ENCODE peak calls at places on chromosomes 1 and 21, in nine cellular contexts. One of them, this sample, is unnamed.

GRCh38 chr1:176843352-176844297 is 320.9 kb downstream of the ASTN1 start:
- DNase-seq in germinal center: no peak
- DNase-seq in H7: peak
- DNase-seq in SHP77: peak
- DNase-seq in ELR: peak
- DNase-seq in LHCN-M2: peak
- DNase-seq in stimulated activated CD8-positive, alpha-beta memory T cell treated with anti-CD3 and anti-CD28 coated beads, Interleukin-4, amount 100 ng/mL, for 48 hours: no peak
- DNase-seq in M059J: peak
- DNase-seq in GDM1: no peak
- DNase-seq in this sample: peak

GRCh38 chr1:110067429-110067956 is 3.0 kb downstream of the ALX3 start:
- DNase-seq in germinal center: no peak
- DNase-seq in H7: peak
- DNase-seq in SHP77: no peak
- DNase-seq in ELR: no peak
- DNase-seq in LHCN-M2: no peak
- DNase-seq in stimulated activated CD8-positive, alpha-beta memory T cell treated with anti-CD3 and anti-CD28 coated beads, Interleukin-4, amount 100 ng/mL, for 48 hours: no peak
- DNase-seq in M059J: no peak
- DNase-seq in GDM1: no peak
- DNase-seq in this sample: no peak

GRCh38 chr1:165315481-165315880 is 41.0 kb downstream of the LMX1A start:
- DNase-seq in germinal center: no peak
- DNase-seq in H7: no peak
- DNase-seq in SHP77: no peak
- DNase-seq in ELR: no peak
- DNase-seq in LHCN-M2: no peak
- DNase-seq in stimulated activated CD8-positive, alpha-beta memory T cell treated with anti-CD3 and anti-CD28 coated beads, Interleukin-4, amount 100 ng/mL, for 48 hours: no peak
- DNase-seq in M059J: no peak
- DNase-seq in GDM1: no peak
- DNase-seq in this sample: no peak

GRCh38 chr1:6582370-6582769 is 2.6 kb downstream of the ZBTB48 start:
- DNase-seq in germinal center: no peak
- DNase-seq in H7: no peak
- DNase-seq in SHP77: no peak
- DNase-seq in ELR: no peak
- DNase-seq in LHCN-M2: no peak
- DNase-seq in stimulated activated CD8-positive, alpha-beta memory T cell treated with anti-CD3 and anti-CD28 coated beads, Interleukin-4, amount 100 ng/mL, for 48 hours: no peak
- DNase-seq in M059J: no peak
- DNase-seq in GDM1: no peak
- DNase-seq in this sample: no peak

GRCh38 chr21:20459838-20460237 is 538.4 kb upstream of the NCAM2 start:
- DNase-seq in germinal center: no peak
- DNase-seq in H7: no peak
- DNase-seq in SHP77: no peak
- DNase-seq in ELR: peak
- DNase-seq in LHCN-M2: no peak
- DNase-seq in stimulated activated CD8-positive, alpha-beta memory T cell treated with anti-CD3 and anti-CD28 coated beads, Interleukin-4, amount 100 ng/mL, for 48 hours: no peak
- DNase-seq in M059J: peak
- DNase-seq in GDM1: no peak
- DNase-seq in this sample: no peak

GRCh38 chr21:37338671-37339526 is 27.7 kb upstream of the DYRK1A start:
- DNase-seq in germinal center: no peak
- DNase-seq in H7: no peak
- DNase-seq in SHP77: peak
- DNase-seq in ELR: peak
- DNase-seq in LHCN-M2: peak
- DNase-seq in stimulated activated CD8-positive, alpha-beta memory T cell treated with anti-CD3 and anti-CD28 coated beads, Interleukin-4, amount 100 ng/mL, for 48 hours: no peak
- DNase-seq in M059J: peak
- DNase-seq in GDM1: peak
- DNase-seq in this sample: peak

GRCh38 chr1:25737151-25737550 is 62.8 kb upstream of the SELENON start:
- DNase-seq in germinal center: no peak
- DNase-seq in H7: peak
- DNase-seq in SHP77: peak
- DNase-seq in ELR: no peak
- DNase-seq in LHCN-M2: no peak
- DNase-seq in stimulated activated CD8-positive, alpha-beta memory T cell treated with anti-CD3 and anti-CD28 coated beads, Interleukin-4, amount 100 ng/mL, for 48 hours: no peak
- DNase-seq in M059J: no peak
- DNase-seq in GDM1: no peak
- DNase-seq in this sample: no peak

GRCh38 chr1:205493241-205494085 is 11.0 kb upstream of the CDK18 start:
- DNase-seq in germinal center: no peak
- DNase-seq in H7: peak
- DNase-seq in SHP77: no peak
- DNase-seq in ELR: peak
- DNase-seq in LHCN-M2: peak
- DNase-seq in stimulated activated CD8-positive, alpha-beta memory T cell treated with anti-CD3 and anti-CD28 coated beads, Interleukin-4, amount 100 ng/mL, for 48 hours: no peak
- DNase-seq in M059J: peak
- DNase-seq in GDM1: no peak
- DNase-seq in this sample: no peak

GRCh38 chr1:112440574-112440973 is 44.6 kb downstream of the CTTNBP2NL start:
- DNase-seq in germinal center: no peak
- DNase-seq in H7: no peak
- DNase-seq in SHP77: no peak
- DNase-seq in ELR: no peak
- DNase-seq in LHCN-M2: no peak
- DNase-seq in stimulated activated CD8-positive, alpha-beta memory T cell treated with anti-CD3 and anti-CD28 coated beads, Interleukin-4, amount 100 ng/mL, for 48 hours: no peak
- DNase-seq in M059J: no peak
- DNase-seq in GDM1: no peak
- DNase-seq in this sample: no peak

GRCh38 chr1:116163533-116163932 is 52.3 kb downstream of the MAB21L3 start:
- DNase-seq in germinal center: no peak
- DNase-seq in H7: no peak
- DNase-seq in SHP77: no peak
- DNase-seq in ELR: no peak
- DNase-seq in LHCN-M2: no peak
- DNase-seq in stimulated activated CD8-positive, alpha-beta memory T cell treated with anti-CD3 and anti-CD28 coated beads, Interleukin-4, amount 100 ng/mL, for 48 hours: no peak
- DNase-seq in M059J: no peak
- DNase-seq in GDM1: no peak
- DNase-seq in this sample: no peak

GRCh38 chr1:29177022-29177705 is 4.5 kb downstream of the SRSF4 start:
- DNase-seq in germinal center: no peak
- DNase-seq in H7: no peak
- DNase-seq in SHP77: no peak
- DNase-seq in ELR: no peak
- DNase-seq in LHCN-M2: no peak
- DNase-seq in stimulated activated CD8-positive, alpha-beta memory T cell treated with anti-CD3 and anti-CD28 coated beads, Interleukin-4, amount 100 ng/mL, for 48 hours: no peak
- DNase-seq in M059J: no peak
- DNase-seq in GDM1: no peak
- DNase-seq in this sample: no peak

GRCh38 chr1:77533660-77534295 is 148.7 kb downstream of the ZZZ3 start:
- DNase-seq in germinal center: peak
- DNase-seq in H7: peak
- DNase-seq in SHP77: peak
- DNase-seq in ELR: peak
- DNase-seq in LHCN-M2: peak
- DNase-seq in stimulated activated CD8-positive, alpha-beta memory T cell treated with anti-CD3 and anti-CD28 coated beads, Interleukin-4, amount 100 ng/mL, for 48 hours: peak
- DNase-seq in M059J: peak
- DNase-seq in GDM1: peak
- DNase-seq in this sample: peak

GRCh38 chr21:45011911-45012660 is 62.3 kb upstream of the ADARB1 start:
- DNase-seq in germinal center: no peak
- DNase-seq in H7: peak
- DNase-seq in SHP77: no peak
- DNase-seq in ELR: peak
- DNase-seq in LHCN-M2: peak
- DNase-seq in stimulated activated CD8-positive, alpha-beta memory T cell treated with anti-CD3 and anti-CD28 coated beads, Interleukin-4, amount 100 ng/mL, for 48 hours: no peak
- DNase-seq in M059J: peak
- DNase-seq in GDM1: no peak
- DNase-seq in this sample: no peak

GRCh38 chr1:46244656-46245371 is 2.7 kb upstream of the RAD54L start:
- DNase-seq in germinal center: peak
- DNase-seq in H7: peak
- DNase-seq in SHP77: no peak
- DNase-seq in ELR: peak
- DNase-seq in LHCN-M2: peak
- DNase-seq in stimulated activated CD8-positive, alpha-beta memory T cell treated with anti-CD3 and anti-CD28 coated beads, Interleukin-4, amount 100 ng/mL, for 48 hours: no peak
- DNase-seq in M059J: peak
- DNase-seq in GDM1: peak
- DNase-seq in this sample: peak

GRCh38 chr21:27693376-27693775 is 726.5 kb upstream of the ADAMTS5 start:
- DNase-seq in germinal center: no peak
- DNase-seq in H7: no peak
- DNase-seq in SHP77: no peak
- DNase-seq in ELR: peak
- DNase-seq in LHCN-M2: peak
- DNase-seq in stimulated activated CD8-positive, alpha-beta memory T cell treated with anti-CD3 and anti-CD28 coated beads, Interleukin-4, amount 100 ng/mL, for 48 hours: no peak
- DNase-seq in M059J: peak
- DNase-seq in GDM1: no peak
- DNase-seq in this sample: no peak

GRCh38 chr1:145885738-145886287 is at the start of gene ANKRD35:
- DNase-seq in germinal center: peak
- DNase-seq in H7: peak
- DNase-seq in SHP77: peak
- DNase-seq in ELR: peak
- DNase-seq in LHCN-M2: peak
- DNase-seq in stimulated activated CD8-positive, alpha-beta memory T cell treated with anti-CD3 and anti-CD28 coated beads, Interleukin-4, amount 100 ng/mL, for 48 hours: peak
- DNase-seq in M059J: peak
- DNase-seq in GDM1: peak
- DNase-seq in this sample: peak

GRCh38 chr1:158323866-158324265 is 7.5 kb downstream of the CD1B start:
- DNase-seq in germinal center: no peak
- DNase-seq in H7: no peak
- DNase-seq in SHP77: no peak
- DNase-seq in ELR: no peak
- DNase-seq in LHCN-M2: no peak
- DNase-seq in stimulated activated CD8-positive, alpha-beta memory T cell treated with anti-CD3 and anti-CD28 coated beads, Interleukin-4, amount 100 ng/mL, for 48 hours: no peak
- DNase-seq in M059J: no peak
- DNase-seq in GDM1: no peak
- DNase-seq in this sample: no peak

GRCh38 chr1:223775711-223776074 is 63.4 kb downstream of the CAPN2 start:
- DNase-seq in germinal center: no peak
- DNase-seq in H7: no peak
- DNase-seq in SHP77: no peak
- DNase-seq in ELR: no peak
- DNase-seq in LHCN-M2: no peak
- DNase-seq in stimulated activated CD8-positive, alpha-beta memory T cell treated with anti-CD3 and anti-CD28 coated beads, Interleukin-4, amount 100 ng/mL, for 48 hours: no peak
- DNase-seq in M059J: no peak
- DNase-seq in GDM1: no peak
- DNase-seq in this sample: no peak

GRCh38 chr1:153260980-153261792 is 1.7 kb downstream of the LORICRIN start:
- DNase-seq in germinal center: peak
- DNase-seq in H7: peak
- DNase-seq in SHP77: no peak
- DNase-seq in ELR: peak
- DNase-seq in LHCN-M2: no peak
- DNase-seq in stimulated activated CD8-positive, alpha-beta memory T cell treated with anti-CD3 and anti-CD28 coated beads, Interleukin-4, amount 100 ng/mL, for 48 hours: peak
- DNase-seq in M059J: no peak
- DNase-seq in GDM1: no peak
- DNase-seq in this sample: peak

GRCh38 chr1:81369814-81370213 is 430.9 kb upstream of the ADGRL2 start:
- DNase-seq in germinal center: no peak
- DNase-seq in H7: no peak
- DNase-seq in SHP77: no peak
- DNase-seq in ELR: no peak
- DNase-seq in LHCN-M2: no peak
- DNase-seq in stimulated activated CD8-positive, alpha-beta memory T cell treated with anti-CD3 and anti-CD28 coated beads, Interleukin-4, amount 100 ng/mL, for 48 hours: no peak
- DNase-seq in M059J: no peak
- DNase-seq in GDM1: no peak
- DNase-seq in this sample: no peak

GRCh38 chr21:42094811-42095210 is 23.7 kb downstream of the UMODL1 start:
- DNase-seq in germinal center: no peak
- DNase-seq in H7: no peak
- DNase-seq in SHP77: no peak
- DNase-seq in ELR: peak
- DNase-seq in LHCN-M2: no peak
- DNase-seq in stimulated activated CD8-positive, alpha-beta memory T cell treated with anti-CD3 and anti-CD28 coated beads, Interleukin-4, amount 100 ng/mL, for 48 hours: no peak
- DNase-seq in M059J: peak
- DNase-seq in GDM1: no peak
- DNase-seq in this sample: no peak

GRCh38 chr21:35037384-35038105 is 11.6 kb downstream of the RUNX1 start:
- DNase-seq in germinal center: no peak
- DNase-seq in H7: no peak
- DNase-seq in SHP77: no peak
- DNase-seq in ELR: no peak
- DNase-seq in LHCN-M2: no peak
- DNase-seq in stimulated activated CD8-positive, alpha-beta memory T cell treated with anti-CD3 and anti-CD28 coated beads, Interleukin-4, amount 100 ng/mL, for 48 hours: no peak
- DNase-seq in M059J: no peak
- DNase-seq in GDM1: no peak
- DNase-seq in this sample: no peak

GRCh38 chr1:183270541-183271141 is 84.6 kb downstream of the LAMC2 start:
- DNase-seq in germinal center: no peak
- DNase-seq in H7: no peak
- DNase-seq in SHP77: no peak
- DNase-seq in ELR: peak
- DNase-seq in LHCN-M2: peak
- DNase-seq in stimulated activated CD8-positive, alpha-beta memory T cell treated with anti-CD3 and anti-CD28 coated beads, Interleukin-4, amount 100 ng/mL, for 48 hours: no peak
- DNase-seq in M059J: peak
- DNase-seq in GDM1: no peak
- DNase-seq in this sample: peak

GRCh38 chr1:215001419-215002021 is 81.0 kb upstream of the KCNK2 start:
- DNase-seq in germinal center: no peak
- DNase-seq in H7: no peak
- DNase-seq in SHP77: no peak
- DNase-seq in ELR: no peak
- DNase-seq in LHCN-M2: no peak
- DNase-seq in stimulated activated CD8-positive, alpha-beta memory T cell treated with anti-CD3 and anti-CD28 coated beads, Interleukin-4, amount 100 ng/mL, for 48 hours: no peak
- DNase-seq in M059J: peak
- DNase-seq in GDM1: no peak
- DNase-seq in this sample: no peak

GRCh38 chr21:41684381-41685245 is 82.2 kb downstream of the RIPK4 start:
- DNase-seq in germinal center: no peak
- DNase-seq in H7: peak
- DNase-seq in SHP77: no peak
- DNase-seq in ELR: peak
- DNase-seq in LHCN-M2: peak
- DNase-seq in stimulated activated CD8-positive, alpha-beta memory T cell treated with anti-CD3 and anti-CD28 coated beads, Interleukin-4, amount 100 ng/mL, for 48 hours: no peak
- DNase-seq in M059J: peak
- DNase-seq in GDM1: no peak
- DNase-seq in this sample: no peak

GRCh38 chr1:53278294-53278693 is 40.0 kb upstream of the MAGOH start:
- DNase-seq in germinal center: peak
- DNase-seq in H7: peak
- DNase-seq in SHP77: no peak
- DNase-seq in ELR: peak
- DNase-seq in LHCN-M2: peak
- DNase-seq in stimulated activated CD8-positive, alpha-beta memory T cell treated with anti-CD3 and anti-CD28 coated beads, Interleukin-4, amount 100 ng/mL, for 48 hours: peak
- DNase-seq in M059J: peak
- DNase-seq in GDM1: no peak
- DNase-seq in this sample: peak

GRCh38 chr1:64733576-64734288 is 11.1 kb upstream of the RAVER2 start:
- DNase-seq in germinal center: no peak
- DNase-seq in H7: no peak
- DNase-seq in SHP77: no peak
- DNase-seq in ELR: no peak
- DNase-seq in LHCN-M2: peak
- DNase-seq in stimulated activated CD8-positive, alpha-beta memory T cell treated with anti-CD3 and anti-CD28 coated beads, Interleukin-4, amount 100 ng/mL, for 48 hours: no peak
- DNase-seq in M059J: peak
- DNase-seq in GDM1: no peak
- DNase-seq in this sample: no peak

GRCh38 chr1:205365945-205366463 is 9.3 kb upstream of the KLHDC8A start:
- DNase-seq in germinal center: no peak
- DNase-seq in H7: no peak
- DNase-seq in SHP77: peak
- DNase-seq in ELR: no peak
- DNase-seq in LHCN-M2: no peak
- DNase-seq in stimulated activated CD8-positive, alpha-beta memory T cell treated with anti-CD3 and anti-CD28 coated beads, Interleukin-4, amount 100 ng/mL, for 48 hours: no peak
- DNase-seq in M059J: peak
- DNase-seq in GDM1: no peak
- DNase-seq in this sample: no peak

GRCh38 chr1:201295861-201296260 is 12.6 kb downstream of the PKP1 start:
- DNase-seq in germinal center: no peak
- DNase-seq in H7: no peak
- DNase-seq in SHP77: no peak
- DNase-seq in ELR: peak
- DNase-seq in LHCN-M2: peak
- DNase-seq in stimulated activated CD8-positive, alpha-beta memory T cell treated with anti-CD3 and anti-CD28 coated beads, Interleukin-4, amount 100 ng/mL, for 48 hours: no peak
- DNase-seq in M059J: peak
- DNase-seq in GDM1: no peak
- DNase-seq in this sample: no peak

GRCh38 chr1:38072858-38073257 is 26.3 kb upstream of the POU3F1 start:
- DNase-seq in germinal center: no peak
- DNase-seq in H7: no peak
- DNase-seq in SHP77: no peak
- DNase-seq in ELR: no peak
- DNase-seq in LHCN-M2: no peak
- DNase-seq in stimulated activated CD8-positive, alpha-beta memory T cell treated with anti-CD3 and anti-CD28 coated beads, Interleukin-4, amount 100 ng/mL, for 48 hours: no peak
- DNase-seq in M059J: no peak
- DNase-seq in GDM1: no peak
- DNase-seq in this sample: no peak

GRCh38 chr1:156388814-156389137 is 19.8 kb downstream of the RHBG start:
- DNase-seq in germinal center: no peak
- DNase-seq in H7: no peak
- DNase-seq in SHP77: no peak
- DNase-seq in ELR: no peak
- DNase-seq in LHCN-M2: no peak
- DNase-seq in stimulated activated CD8-positive, alpha-beta memory T cell treated with anti-CD3 and anti-CD28 coated beads, Interleukin-4, amount 100 ng/mL, for 48 hours: no peak
- DNase-seq in M059J: no peak
- DNase-seq in GDM1: no peak
- DNase-seq in this sample: no peak